ENCODE peak calls at places on chromosomes 2 and 18, in six cellular contexts. U, N, J, E, I and A are unnamed samples.

GRCh38 chr2:10287766-10288165 is 14.9 kb upstream of the HPCAL1 start:
- DNase-seq in E (no peak), I (no peak), J (no peak), N (no peak), U (no peak), A (peak; percentile 62)

GRCh38 chr2:47403829-47404228 is 873 bp downstream of the MSH2 start:
- DNase-seq in E (no peak), N (no peak), U (no peak), J (no peak), I (no peak), A (peak; percentile 61)

GRCh38 chr2:28507806-28508764 is 12.2 kb downstream of the PLB1 start:
- DNase-seq in J (no peak), U (no peak), N (peak; percentile 23), E (no peak), I (peak; percentile 62), A (no peak)

GRCh38 chr2:48856657-48857056 is 101.1 kb upstream of the LHCGR start:
- DNase-seq in E (no peak), U (no peak), J (no peak), I (no peak), N (no peak), A (no peak)

GRCh38 chr18:5106730-5107129 is 90.3 kb downstream of the AKAIN1 start:
- DNase-seq in I (no peak), J (no peak), E (no peak), N (no peak), U (no peak), A (no peak)

GRCh38 chr2:207395535-207396251 is 134.1 kb upstream of the CREB1 start:
- DNase-seq in E (no peak), U (no peak), N (no peak), J (no peak), I (no peak), A (no peak)

GRCh38 chr2:150610670-150611279 is 123.3 kb upstream of the RND3 start:
- DNase-seq in E (peak; percentile 19), N (peak; percentile 62), J (no peak), I (peak; percentile 64), U (peak; percentile 62), A (peak; percentile 37)

GRCh38 chr2:185291035-185291647 is 447.5 kb upstream of the FSIP2 start:
- DNase-seq in I (peak; percentile 67), U (peak; percentile 59), N (peak; percentile 68), E (peak; percentile 50), J (no peak), A (peak; percentile 32)

GRCh38 chr2:156399950-156400703 is 36.1 kb upstream of the GPD2 start:
- DNase-seq in U (peak; percentile 85), J (no peak), E (peak; percentile 53), N (peak; percentile 77), I (peak; percentile 83), A (peak; percentile 94)

GRCh38 chr2:51710222-51710621 is 678.3 kb upstream of the NRXN1 start:
- DNase-seq in U (no peak), N (peak; percentile 49), I (peak; percentile 13), J (no peak), E (no peak), A (no peak)
- TF ChIP-seq CTCF in U (no peak), N (no peak), I (no peak), J (no peak), E (peak; percentile 56), A (peak; percentile 26)

GRCh38 chr2:217911283-217911965 is 91.4 kb downstream of the TNS1 start:
- DNase-seq in U (peak; percentile 69), I (no peak), N (no peak), E (no peak), J (no peak), A (peak; percentile 93)

GRCh38 chr2:217914878-217915277 is 87.9 kb downstream of the TNS1 start:
- DNase-seq in N (no peak), E (no peak), I (no peak), J (no peak), U (no peak), A (no peak)

GRCh38 chr2:217914078-217914477 is 88.7 kb downstream of the TNS1 start:
- DNase-seq in E (no peak), I (no peak), N (no peak), U (no peak), J (no peak), A (no peak)

GRCh38 chr2:217912030-217913024 is 90.5 kb downstream of the TNS1 start:
- DNase-seq in E (no peak), U (no peak), N (no peak), J (no peak), I (no peak), A (no peak)

DNA sequence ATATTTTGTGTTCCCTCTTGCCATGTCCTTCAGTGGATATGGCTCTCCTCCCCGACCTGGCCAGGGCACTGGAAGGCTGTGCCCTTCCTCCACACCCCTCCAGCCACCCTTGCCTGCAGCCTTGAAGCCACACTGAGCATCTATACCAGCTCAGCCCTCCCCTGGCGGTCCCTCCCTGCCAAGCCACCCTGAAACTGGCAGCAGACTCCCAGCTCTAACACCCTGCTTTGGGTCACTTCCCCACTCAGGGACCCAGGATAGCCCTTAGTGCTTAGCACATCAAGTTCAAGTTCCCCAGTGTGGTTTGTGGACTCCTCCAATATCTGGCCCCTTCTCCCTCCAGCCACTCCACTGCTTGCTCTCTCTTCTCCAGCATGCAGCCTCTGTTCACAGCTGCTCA is 89.4 kb downstream of the TNS1 start:
- DNase-seq in I (no peak), N (no peak), J (no peak), E (no peak), U (no peak), A (no peak)
- TF ChIP-seq CTCF in I (no peak), N (no peak), J (no peak), E (no peak), U (no peak), A (no peak)

GRCh38 chr2:235005603-235006259 is 53.9 kb downstream of the SH3BP4 start:
- DNase-seq in U (peak; percentile 43), I (no peak), J (no peak), N (peak; percentile 67), E (peak; percentile 25), A (peak; percentile 75)
- TF ChIP-seq CTCF in U (no peak), I (no peak), J (no peak), N (no peak), E (peak; percentile 46), A (no peak)

GRCh38 chr2:241882090-241882625 is 12.6 kb downstream of the RTP5 start:
- DNase-seq in N (peak; percentile 67), E (no peak), U (no peak), I (peak; percentile 41), J (no peak), A (no peak)
- TF ChIP-seq CTCF in N (no peak), E (no peak), U (no peak), I (no peak), J (peak; percentile 28), A (no peak)

DNA sequence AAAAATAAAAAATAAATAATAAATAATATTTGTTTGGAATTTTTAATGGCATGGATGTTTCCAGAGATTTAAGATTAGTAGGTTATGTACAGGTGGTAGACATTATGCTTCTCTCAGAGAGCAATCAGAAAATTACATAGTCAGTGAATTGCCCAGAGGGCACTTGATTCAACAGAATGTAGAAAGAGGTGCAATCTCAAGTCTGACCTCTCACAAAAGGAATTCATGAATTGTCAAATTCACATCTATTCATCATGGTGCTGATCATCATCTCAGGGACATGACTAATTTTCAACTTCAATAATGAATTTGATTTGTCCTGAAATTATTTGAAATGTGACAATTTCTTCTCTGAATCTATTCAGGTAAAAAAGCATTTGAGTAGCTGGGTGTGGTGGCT is 172.5 kb downstream of the PDE11A start:
- DNase-seq in E (no peak), J (no peak), U (no peak), I (no peak), N (no peak), A (no peak)
- TF ChIP-seq CTCF in E (no peak), J (no peak), U (no peak), I (no peak), N (no peak), A (no peak)

GRCh38 chr18:22169011-22169888 is at the start of gene GATA6:
- DNase-seq in E (peak; percentile 77), N (peak; percentile 92), U (peak; percentile 99), I (peak; percentile 94), J (no peak), A (peak; percentile 99)

GRCh38 chr18:22171263-22171838 is 2.0 kb downstream of the GATA6 start:
- DNase-seq in N (no peak), E (no peak), J (no peak), U (no peak), I (no peak), A (no peak)

GRCh38 chr18:22170421-22171262 is 1.3 kb downstream of the GATA6 start:
- DNase-seq in N (peak; percentile 55), I (no peak), U (peak; percentile 78), J (no peak), E (no peak), A (peak; percentile 97)

GRCh38 chr18:22168360-22168921 is 948 bp upstream of the GATA6 start:
- DNase-seq in N (peak; percentile 69), I (peak; percentile 57), U (peak; percentile 52), J (no peak), E (no peak), A (peak; percentile 91)

GRCh38 chr18:22169889-22170420 is 566 bp downstream of the GATA6 start:
- DNase-seq in U (peak; percentile 67), E (no peak), I (no peak), N (peak; percentile 32), J (no peak), A (peak; percentile 95)
- TF ChIP-seq CTCF in U (no peak), E (no peak), I (no peak), N (no peak), J (no peak), A (no peak)